ENCODE peak calls at places on chromosomes 2 and 18, in ten cellular contexts. S, U, K, T, V, M, J, F, A and P are unnamed samples.

GRCh38 chr2:201126308-201127127 is 10.6 kb downstream of the CFLAR start:
- DNase-seq in S (no peak), U (no peak), K (no peak), T (peak; percentile 49), V (no peak), M (no peak), J (no peak), F (no peak), A (peak; percentile 50), P (no peak)

GRCh38 chr2:44171018-44171417 is 2.3 kb downstream of the PPM1B start:
- DNase-seq in S (no peak), U (no peak), K (no peak), T (peak; percentile 58), V (no peak), M (peak; percentile 8), J (no peak), F (no peak), A (peak; percentile 60), P (no peak)

GRCh38 chr18:54075681-54076080 is 148.8 kb downstream of the MBD2 start:
- DNase-seq in S (no peak), U (no peak), K (no peak), T (no peak), V (no peak), M (no peak), J (no peak), F (no peak), A (peak; percentile 62), P (no peak)

GRCh38 chr18:57927511-57927910 is 116.5 kb upstream of the NEDD4L start:
- DNase-seq in S (no peak), U (no peak), K (no peak), T (no peak), V (no peak), M (no peak), J (no peak), F (no peak), A (no peak), P (no peak)

GRCh38 chr2:148989882-148990493 is 48.5 kb upstream of the LYPD6B start:
- DNase-seq in S (peak; percentile 44), U (peak; percentile 77), K (peak; percentile 71), T (peak; percentile 80), V (no peak), M (peak; percentile 80), J (no peak), F (peak; percentile 24), A (peak; percentile 53), P (peak; percentile 46)

GRCh38 chr2:163771596-163771995 is 35.8 kb upstream of the FIGN start:
- DNase-seq in S (no peak), U (no peak), K (no peak), T (no peak), V (no peak), M (no peak), J (no peak), F (no peak), A (peak; percentile 76), P (no peak)

GRCh38 chr2:105840933-105841332 is 96.2 kb downstream of the NCK2 start:
- DNase-seq in S (no peak), U (no peak), K (no peak), T (no peak), V (no peak), M (no peak), J (no peak), F (no peak), A (peak; percentile 69), P (no peak)

GRCh38 chr2:109271920-109272319 is 142.9 kb downstream of the SH3RF3 start:
- DNase-seq in S (no peak), U (no peak), K (no peak), T (no peak), V (no peak), M (no peak), J (no peak), F (no peak), A (no peak), P (no peak)

GRCh38 chr2:121326628-121327027 is 41.6 kb upstream of the TFCP2L1 start:
- DNase-seq in S (no peak), U (no peak), K (no peak), T (no peak), V (no peak), M (no peak), J (no peak), F (no peak), A (no peak), P (no peak)

GRCh38 chr2:52918551-52918950 is 849.1 kb upstream of the CHAC2 start:
- DNase-seq in S (peak; percentile 60), U (no peak), K (no peak), T (peak; percentile 93), V (no peak), M (no peak), J (no peak), F (no peak), A (peak; percentile 92), P (peak; percentile 18)

GRCh38 chr2:60553992-60554648 is 666 bp upstream of the BCL11A start:
- DNase-seq in S (no peak), U (peak; percentile 73), K (peak; percentile 53), T (no peak), V (no peak), M (peak; percentile 73), J (peak; percentile 37), F (no peak), A (peak; percentile 55), P (no peak)

GRCh38 chr2:38178142-38178541 is 102.2 kb upstream of the CYP1B1 start:
- DNase-seq in S (no peak), U (peak; percentile 91), K (no peak), T (no peak), V (no peak), M (no peak), J (no peak), F (no peak), A (peak; percentile 76), P (no peak)

GRCh38 chr2:19799881-19800780 is 101.7 kb downstream of the TTC32 start:
- DNase-seq in S (no peak), U (no peak), K (no peak), T (no peak), V (no peak), M (no peak), J (no peak), F (no peak), A (peak; percentile 21), P (no peak)

GRCh38 chr2:181104512-181105121 is 124.2 kb downstream of the UBE2E3 start:
- DNase-seq in S (peak; percentile 46), U (peak; percentile 47), K (peak; percentile 5), T (peak; percentile 76), V (no peak), M (peak; percentile 66), J (no peak), F (no peak), A (peak; percentile 48), P (no peak)

GRCh38 chr18:73715228-73715670 is 432.4 kb downstream of the FBXO15 start:
- DNase-seq in S (no peak), U (no peak), K (no peak), T (peak; percentile 42), V (no peak), M (no peak), J (no peak), F (no peak), A (no peak), P (no peak)

GRCh38 chr2:8158714-8159113 is 523.1 kb upstream of the ID2 start:
- DNase-seq in S (no peak), U (no peak), K (no peak), T (no peak), V (no peak), M (no peak), J (no peak), F (no peak), A (no peak), P (no peak)

GRCh38 chr2:8480936-8481335 is 200.9 kb upstream of the ID2 start:
- DNase-seq in S (no peak), U (no peak), K (no peak), T (no peak), V (no peak), M (no peak), J (no peak), F (no peak), A (no peak), P (no peak)

GRCh38 chr2:158315803-158316413 is 140.6 kb downstream of the CCDC148 start:
- DNase-seq in S (no peak), U (no peak), K (no peak), T (no peak), V (no peak), M (no peak), J (no peak), F (no peak), A (no peak), P (no peak)

GRCh38 chr2:219042157-219042556 is 841 bp upstream of the CFAP65 start:
- DNase-seq in S (no peak), U (no peak), K (no peak), T (no peak), V (no peak), M (no peak), J (no peak), F (no peak), A (no peak), P (no peak)

GRCh38 chr2:65357959-65358294 is 74.5 kb downstream of the SPRED2 start:
- DNase-seq in S (no peak), U (no peak), K (no peak), T (no peak), V (no peak), M (no peak), J (no peak), F (no peak), A (peak; percentile 50), P (no peak)
- H3K27ac ChIP-seq in S (no peak overlapping the region), U (no peak overlapping the region), K (no peak overlapping the region), T (no peak overlapping the region), V (no peak overlapping the region), M (no peak overlapping the region), J (no peak overlapping the region), F (no peak overlapping the region), A (no peak overlapping the region), P (no peak overlapping the region)

GRCh38 chr2:191115801-191116200 is 35.0 kb downstream of the STAT4 start:
- DNase-seq in S (no peak), U (no peak), K (no peak), T (peak; percentile 41), V (no peak), M (no peak), J (no peak), F (no peak), A (no peak), P (no peak)
- H3K27ac ChIP-seq in S (no peak overlapping the region), U (no peak overlapping the region), K (no peak overlapping the region), T (no peak overlapping the region), V (no peak overlapping the region), M (no peak overlapping the region), J (no peak overlapping the region), F (no peak overlapping the region), A (peak overlapping the region; percentile 56), P (peak overlapping the region; percentile 59)

GRCh38 chr2:32787207-32787606 is 159.4 kb downstream of the TTC27 start:
- DNase-seq in S (no peak), U (no peak), K (no peak), T (no peak), V (no peak), M (no peak), J (no peak), F (no peak), A (no peak), P (no peak)
- H3K27ac ChIP-seq in S (no peak overlapping the region), U (no peak overlapping the region), K (no peak overlapping the region), T (no peak overlapping the region), V (no peak overlapping the region), M (no peak overlapping the region), J (no peak overlapping the region), F (no peak overlapping the region), A (no peak overlapping the region), P (no peak overlapping the region)

DNA sequence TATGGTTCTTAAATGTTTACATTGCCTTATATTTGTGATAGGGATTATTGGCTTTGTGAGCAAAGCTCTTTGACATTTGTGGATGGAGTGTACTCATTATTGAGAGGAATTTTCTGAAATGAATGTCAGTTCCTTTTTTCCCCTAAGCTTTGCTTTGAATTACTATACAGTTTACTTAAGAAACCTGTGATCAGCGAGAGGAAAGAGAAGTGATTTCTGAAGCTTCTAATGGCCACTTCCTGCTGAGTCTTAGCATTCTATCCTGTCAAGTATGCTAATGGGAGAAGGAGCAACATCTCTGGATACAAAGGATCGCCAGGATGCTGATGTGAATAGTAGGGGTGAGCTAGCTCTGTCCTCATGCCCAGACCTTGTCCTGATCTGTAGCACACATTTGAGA is 47.8 kb upstream of the MGAT5 start:
- DNase-seq in S (no peak), U (no peak), K (no peak), T (no peak), V (no peak), M (peak; percentile 63), J (no peak), F (no peak), A (no peak), P (no peak)
- H3K27ac ChIP-seq in S (no peak overlapping the region), U (no peak overlapping the region), K (no peak overlapping the region), T (no peak overlapping the region), V (no peak overlapping the region), M (no peak overlapping the region), J (peak overlapping the region; percentile 58), F (no peak overlapping the region), A (no peak overlapping the region), P (no peak overlapping the region)